ENCODE peak calls at places on chromosomes 4 and X, in five cellular contexts. H is MCF 10A; D is BE2C; M is BJ; Q is CD8-positive, alpha-beta T cell. C is an unnamed sample.

GRCh38 chrX:68699960-68700746 is 52.7 kb downstream of the STARD8 start:
- DNase-seq in H (peak), D (no peak), M (no peak), Q (no peak), C (no peak)

GRCh38 chrX:80207327-80207726 is 192.8 kb downstream of the TBX22 start:
- DNase-seq in H (no peak), D (no peak), M (no peak), Q (no peak), C (no peak)

GRCh38 chr4:158940276-158940675 is 162.6 kb upstream of the RAPGEF2 start:
- DNase-seq in H (no peak), D (no peak), M (no peak), Q (no peak), C (no peak)

GRCh38 chr4:5722328-5722727 is 11.3 kb downstream of the EVC start:
- DNase-seq in H (no peak), D (no peak), M (no peak), Q (no peak), C (no peak)

GRCh38 chrX:152844256-152844655 is 13.4 kb downstream of the NSDHL start:
- DNase-seq in H (no peak), D (no peak), M (no peak), Q (no peak), C (no peak)

GRCh38 chrX:10199212-10199611 is 42.4 kb downstream of the CLCN4 start:
- DNase-seq in H (peak), D (no peak), M (no peak), Q (no peak), C (no peak)

GRCh38 chrX:86348669-86349068 is 200.4 kb downstream of the DACH2 start:
- DNase-seq in H (peak), D (no peak), M (no peak), Q (no peak), C (no peak)

GRCh38 chr4:22962186-22962786 is 269.5 kb downstream of the GBA3 start:
- DNase-seq in H (peak), D (no peak), M (no peak), Q (no peak), C (no peak)

GRCh38 chr4:8185280-8185679 is 13.8 kb upstream of the SH3TC1 start:
- DNase-seq in H (peak), D (no peak), M (peak), Q (no peak), C (peak)

GRCh38 chr4:134848681-134849080 is 647.1 kb upstream of the PABPC4L start:
- DNase-seq in H (no peak), D (no peak), M (no peak), Q (no peak), C (no peak)

GRCh38 chrX:30957753-30958152 is 68.7 kb upstream of the TAB3 start:
- DNase-seq in H (peak), D (no peak), M (no peak), Q (no peak), C (no peak)

GRCh38 chrX:83759872-83760271 is 101.1 kb upstream of the CYLC1 start:
- DNase-seq in H (peak), D (no peak), M (no peak), Q (no peak), C (no peak)

GRCh38 chr4:155807021-155807420 is 48.2 kb downstream of the GUCY1B1 start:
- DNase-seq in H (no peak), D (no peak), M (peak), Q (no peak), C (peak)

GRCh38 chr4:146134761-146135160 is 40.8 kb upstream of the LSM6 start:
- DNase-seq in H (peak), D (no peak), M (no peak), Q (no peak), C (no peak)

GRCh38 chr4:17561195-17561909 is 15.6 kb upstream of the LAP3 start:
- DNase-seq in H (peak), D (peak), M (peak), Q (no peak), C (peak)

GRCh38 chr4:130349745-130350144 is 1253.8 kb downstream of the C4orf33 start:
- DNase-seq in H (no peak), D (no peak), M (no peak), Q (no peak), C (no peak)

GRCh38 chr4:43339435-43339834 is 446.9 kb downstream of the GRXCR1 start:
- DNase-seq in H (peak), D (no peak), M (no peak), Q (no peak), C (no peak)

GRCh38 chr4:44701037-44701436 is 22.8 kb downstream of the GUF1 start:
- DNase-seq in H (no peak), D (no peak), M (no peak), Q (no peak), C (no peak)

GRCh38 chr4:151034829-151035228 is 19.7 kb upstream of the LRBA start:
- DNase-seq in H (no peak), D (no peak), M (no peak), Q (no peak), C (no peak)

GRCh38 chrX:107205770-107206696 is at the start of the genes DNAAF6 and NUP62CL:
- DNase-seq in H (peak), D (peak), M (no peak), Q (peak), C (no peak)

GRCh38 chrX:148381603-148382002 is 118.8 kb upstream of the AFF2 start:
- DNase-seq in H (no peak), D (no peak), M (no peak), Q (no peak), C (no peak)

GRCh38 chrX:151680805-151681204 is 14.5 kb upstream of the PRRG3 start:
- DNase-seq in H (peak), D (peak), M (no peak), Q (peak), C (no peak)

GRCh38 chrX:130636277-130636676 is 234.5 kb downstream of the RBMX2 start:
- DNase-seq in H (no peak), D (no peak), M (no peak), Q (no peak), C (no peak)

GRCh38 chr4:74632634-74633033 is 161.7 kb downstream of the BTC start:
- DNase-seq in H (peak), D (no peak), M (no peak), Q (peak), C (peak)

GRCh38 chr4:8874003-8874895 is 2.6 kb upstream of the HMX1 start:
- DNase-seq in H (no peak), D (no peak), M (no peak), Q (no peak), C (no peak)

GRCh38 chr4:12084690-12085089 is 656.0 kb upstream of the HS3ST1 start:
- DNase-seq in H (peak), D (no peak), M (no peak), Q (no peak), C (no peak)

GRCh38 chr4:127291316-127291715 is 341.4 kb upstream of the INTU start:
- DNase-seq in H (no peak), D (no peak), M (no peak), Q (no peak), C (peak)

GRCh38 chrX:88425739-88426138 is 321.3 kb upstream of the CPXCR1 start:
- DNase-seq in H (peak), D (no peak), M (no peak), Q (no peak), C (no peak)
- TF ChIP-seq CTCF in H (peak), D (peak), M (no peak), Q (no peak), C (no peak)

GRCh38 chr4:143711543-143712159 is 11.2 kb upstream of the FREM3 start:
- DNase-seq in H (no peak), D (no peak), M (no peak), Q (no peak), C (no peak)
- TF ChIP-seq CTCF in H (no peak), D (no peak), M (no peak), Q (no peak), C (no peak)

DNA sequence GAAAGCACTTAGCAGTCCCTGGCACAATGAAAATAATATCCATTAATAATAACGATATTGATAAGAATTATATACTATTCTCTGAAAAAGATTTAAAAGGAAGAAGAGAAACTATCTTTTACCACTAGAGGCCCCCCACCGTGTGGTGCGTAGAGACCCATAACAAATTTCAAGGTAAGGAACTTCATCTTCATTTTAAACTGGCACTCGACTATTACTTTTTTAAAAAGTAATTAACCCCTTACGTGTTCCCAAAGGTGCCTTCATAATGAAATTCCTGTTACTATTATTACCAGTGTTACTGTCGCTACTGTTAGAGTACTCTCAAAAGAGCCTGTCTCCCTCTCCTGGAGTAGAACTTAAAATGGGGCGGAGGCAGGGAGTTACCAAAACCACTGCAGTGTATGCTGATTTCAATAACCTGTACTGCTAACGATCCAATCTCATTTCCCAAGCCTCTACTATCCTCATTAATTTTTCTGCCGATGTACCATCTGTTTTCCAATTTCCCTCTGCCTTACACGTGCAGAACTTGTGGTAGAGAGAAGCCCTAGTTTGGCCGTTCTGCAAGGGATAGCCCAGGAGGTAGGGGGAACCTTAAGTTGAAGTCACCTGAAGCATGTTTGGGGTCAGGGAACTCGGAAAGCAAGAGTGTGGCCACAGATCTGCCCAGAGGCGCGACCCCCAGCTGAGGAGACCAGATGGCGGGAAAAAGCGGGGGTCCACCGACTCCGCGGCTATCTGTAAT is 813 bp upstream of the STK26 start:
- DNase-seq in H (peak), D (no peak), M (no peak), Q (no peak), C (no peak)
- TF ChIP-seq CTCF in H (peak), D (peak), M (no peak), Q (peak), C (no peak)

DNA sequence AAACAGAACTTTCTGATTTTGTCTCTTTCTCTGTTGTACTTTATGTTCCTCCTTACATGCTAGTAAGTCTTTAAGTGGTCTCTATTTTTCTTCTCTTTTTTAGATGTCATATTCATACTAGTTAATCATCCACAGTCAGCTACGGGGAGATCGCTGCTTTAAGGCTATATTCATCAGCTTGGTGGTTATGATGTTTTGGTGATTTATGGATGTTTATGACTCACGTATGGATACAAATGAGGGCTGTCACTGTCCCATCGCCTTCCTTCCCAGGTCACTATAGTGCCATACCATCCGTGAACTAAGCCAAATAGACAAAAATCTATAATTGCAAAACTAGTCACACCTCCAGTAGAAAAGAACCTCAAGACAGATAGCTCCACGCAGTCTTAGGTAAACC is 296.8 kb upstream of the AADAT start:
- DNase-seq in H (no peak), D (no peak), M (no peak), Q (no peak), C (no peak)
- TF ChIP-seq CTCF in H (no peak), D (no peak), M (no peak), Q (no peak), C (no peak)

DNA sequence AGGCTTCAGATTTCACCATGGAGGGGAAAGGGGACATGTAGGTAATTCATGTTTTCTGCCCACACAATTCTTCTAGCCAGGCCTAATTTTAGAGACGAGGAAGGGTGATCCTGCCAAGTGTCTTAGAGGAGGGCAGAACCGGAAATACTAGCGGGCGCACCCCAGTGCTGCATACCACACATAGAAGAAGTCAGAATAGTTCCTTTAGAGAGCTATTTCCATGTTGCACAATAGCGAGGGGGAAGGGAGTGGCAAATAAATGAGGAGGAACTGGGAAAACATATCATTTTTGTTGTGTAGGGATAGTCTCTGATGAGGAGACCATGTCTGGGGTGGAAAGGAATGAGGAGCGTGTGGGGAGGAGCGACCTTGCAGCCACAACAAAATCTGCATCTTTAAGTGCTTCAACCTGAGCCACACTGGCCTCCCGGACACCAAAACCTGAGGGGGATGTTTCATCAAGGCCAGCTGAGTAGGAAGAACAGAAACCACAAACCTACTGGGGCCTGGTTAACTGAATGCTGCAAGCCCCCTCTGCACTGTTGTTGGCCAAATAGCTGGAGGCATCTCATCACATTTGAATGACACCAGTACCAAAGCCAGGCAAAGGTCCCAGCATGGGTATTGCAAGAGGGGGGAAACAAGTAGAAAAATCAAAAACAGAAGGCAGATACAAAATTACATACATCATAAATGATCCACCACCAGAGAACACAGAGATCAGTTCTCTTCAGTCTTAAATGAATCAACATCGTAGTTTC is 26.7 kb upstream of the C1QTNF7 start:
- DNase-seq in H (peak), D (no peak), M (peak), Q (peak), C (peak)
- TF ChIP-seq CTCF in H (no peak), D (no peak), M (peak), Q (no peak), C (no peak)

GRCh38 chrX:133249659-133250058 is 31.5 kb upstream of the TFDP3 start:
- DNase-seq in H (peak), D (no peak), M (no peak), Q (no peak), C (no peak)
- TF ChIP-seq CTCF in H (peak), D (no peak), M (peak), Q (no peak), C (no peak)

GRCh38 chr4:182819751-182820150 is 97.4 kb downstream of the DCTD start:
- DNase-seq in H (no peak), D (no peak), M (no peak), Q (no peak), C (no peak)
- TF ChIP-seq CTCF in H (no peak), D (no peak), M (no peak), Q (no peak), C (no peak)

GRCh38 chr4:3009422-3009821 is 46.1 kb downstream of the GRK4 start:
- DNase-seq in H (peak), D (no peak), M (no peak), Q (no peak), C (peak)
- TF ChIP-seq CTCF in H (peak), D (peak), M (no peak), Q (no peak), C (peak)

GRCh38 chr4:13856387-13856786 is 228.9 kb upstream of the BOD1L1 start:
- DNase-seq in H (no peak), D (no peak), M (no peak), Q (no peak), C (no peak)

GRCh38 chr4:13857397-13857796 is 229.9 kb upstream of the BOD1L1 start:
- DNase-seq in H (no peak), D (no peak), M (no peak), Q (no peak), C (no peak)

GRCh38 chr4:13859423-13859822 is 231.9 kb upstream of the BOD1L1 start:
- DNase-seq in H (no peak), D (no peak), M (no peak), Q (no peak), C (no peak)

GRCh38 chr4:13857800-13858199 is 230.3 kb upstream of the BOD1L1 start:
- DNase-seq in H (no peak), D (no peak), M (no peak), Q (no peak), C (no peak)

GRCh38 chr4:13860126-13860525 is 232.6 kb upstream of the BOD1L1 start:
- DNase-seq in H (peak), D (no peak), M (no peak), Q (no peak), C (no peak)
- TF ChIP-seq CTCF in H (no peak), D (no peak), M (peak), Q (no peak), C (no peak)

GRCh38 chr4:153152453-153153338 is 51.5 kb upstream of the TRIM2 start:
- DNase-seq in H (no peak), D (peak), M (no peak), Q (peak), C (no peak)

GRCh38 chr4:153151535-153152452 is 52.4 kb upstream of the TRIM2 start:
- DNase-seq in H (no peak), D (peak), M (no peak), Q (no peak), C (no peak)

GRCh38 chr4:153154010-153154975 is 50.0 kb upstream of the TRIM2 start:
- DNase-seq in H (peak), D (peak), M (no peak), Q (no peak), C (no peak)

GRCh38 chr4:153156263-153156662 is 48.0 kb upstream of the TRIM2 start:
- DNase-seq in H (no peak), D (no peak), M (no peak), Q (no peak), C (no peak)

DNA sequence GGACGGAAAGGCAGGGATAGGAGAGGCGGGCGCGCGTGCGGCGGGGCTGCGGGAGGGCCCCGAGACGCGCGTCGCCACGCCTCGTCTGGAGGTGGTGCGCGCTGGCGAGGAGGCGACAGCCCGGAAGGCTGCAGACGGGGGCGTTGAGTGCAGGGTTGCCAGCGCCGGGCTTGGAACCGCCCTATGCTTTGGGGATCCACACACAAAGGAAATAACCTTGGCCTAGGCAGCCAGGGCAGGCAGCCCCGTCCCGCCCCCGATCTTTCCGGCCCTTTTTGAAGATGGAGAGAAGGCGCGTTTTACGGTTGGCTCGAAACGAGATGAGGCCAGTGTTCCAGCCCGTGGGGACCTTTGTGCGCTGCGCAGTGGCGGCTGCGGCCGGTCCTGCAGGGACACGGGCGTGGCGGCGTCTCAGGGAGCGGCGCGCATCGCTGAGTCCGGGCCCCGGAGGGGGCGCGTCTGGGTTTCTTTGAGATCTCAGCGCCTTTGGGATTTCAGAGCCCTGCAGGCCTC is 50.8 kb upstream of the TRIM2 start:
- DNase-seq in H (peak), D (peak), M (no peak), Q (peak), C (no peak)
- TF ChIP-seq CTCF in H (no peak), D (no peak), M (no peak), Q (no peak), C (no peak)

C was measured in AG09319.